ENCODE peak calls at places on chromosome 17, in six cellular contexts. H, Q, T, B, R and Z are unnamed samples.

GRCh38 chr17:73101031-73101430 is 8.5 kb upstream of the SLC39A11 start:
- DNase-seq in Q (no peak), B (no peak), T (no peak), R (no peak), H (no peak), Z (no peak)

GRCh38 chr17:81734405-81735055 is 22.4 kb downstream of the SLC25A10 start:
- DNase-seq in Q (no peak), T (no peak), B (no peak), R (peak; percentile 66), H (no peak), Z (no peak)

GRCh38 chr17:58210922-58211321 is 8.1 kb downstream of the MKS1 start:
- DNase-seq in B (no peak), Q (no peak), R (no peak), T (peak; percentile 63), H (no peak), Z (no peak)

GRCh38 chr17:65261682-65262636 is 124.8 kb downstream of the RGS9 start:
- DNase-seq in Q (peak; percentile 39), B (no peak), T (no peak), R (no peak), H (no peak), Z (no peak)

GRCh38 chr17:82232876-82233785 is 4.3 kb downstream of the SLC16A3 start:
- DNase-seq in T (no peak), Q (no peak), B (no peak), H (no peak), R (no peak), Z (no peak)

GRCh38 chr17:33753452-33753851 is 460.4 kb upstream of the ASIC2 start:
- DNase-seq in B (no peak), Q (no peak), H (no peak), R (no peak), T (peak; percentile 20), Z (no peak)

GRCh38 chr17:70604854-70605253 is 435.5 kb downstream of the KCNJ2 start:
- DNase-seq in T (no peak), H (no peak), Q (no peak), B (no peak), R (peak; percentile 31), Z (no peak)

GRCh38 chr17:39145143-39145542 is 6.3 kb downstream of the PLXDC1 start:
- DNase-seq in Q (no peak), H (no peak), R (no peak), T (no peak), B (no peak), Z (no peak)

GRCh38 chr17:57579245-57579644 is 165.9 kb downstream of the CCDC182 start:
- DNase-seq in B (no peak), H (no peak), R (no peak), T (no peak), Q (no peak), Z (no peak)

GRCh38 chr17:34437188-34437587 is 74.2 kb upstream of the CCL1 start:
- DNase-seq in H (no peak), R (no peak), B (no peak), Q (no peak), T (no peak), Z (no peak)

GRCh38 chr17:80187493-80187892 is 17.7 kb downstream of the CARD14 start:
- DNase-seq in Q (peak; percentile 42), T (no peak), R (no peak), B (no peak), H (peak; percentile 51), Z (peak; percentile 61)

GRCh38 chr17:11418367-11418766 is 177.4 kb downstream of the SHISA6 start:
- DNase-seq in Q (no peak), B (no peak), T (no peak), R (no peak), H (no peak), Z (no peak)

GRCh38 chr17:63528183-63528582 is 5.0 kb downstream of the KCNH6 start:
- DNase-seq in Q (no peak), H (no peak), B (no peak), T (no peak), R (peak; percentile 51), Z (no peak)

GRCh38 chr17:48596735-48597491 is 3.3 kb upstream of the HOXB5 start:
- DNase-seq in B (no peak), R (peak; percentile 84), T (peak; percentile 71), Q (no peak), H (no peak), Z (no peak)

GRCh38 chr17:57400648-57401047 is 144.3 kb downstream of the MSI2 start:
- DNase-seq in B (no peak), T (peak; percentile 73), Q (peak; percentile 19), R (no peak), H (no peak), Z (no peak)

GRCh38 chr17:58032691-58033415 is 25.8 kb upstream of the SRSF1 start:
- DNase-seq in T (no peak), B (no peak), R (no peak), Q (no peak), H (no peak), Z (no peak)

GRCh38 chr17:77382356-77382911 is 241.7 kb downstream of the SEC14L1 start:
- DNase-seq in R (peak; percentile 52), H (no peak), T (no peak), Q (peak; percentile 27), B (no peak), Z (no peak)

GRCh38 chr17:79809530-79810137 is 12.8 kb upstream of the CBX8 start:
- DNase-seq in H (no peak), Q (no peak), T (peak; percentile 68), R (peak; percentile 80), B (no peak), Z (no peak)

GRCh38 chr17:79026345-79027273 is 2.6 kb downstream of the C1QTNF1 start:
- DNase-seq in T (peak; percentile 71), R (peak; percentile 92), H (peak; percentile 86), B (no peak), Q (peak; percentile 60), Z (peak; percentile 90)

GRCh38 chr17:17741346-17742023 is 60.2 kb downstream of the RAI1 start:
- DNase-seq in T (peak; percentile 86), R (no peak), H (no peak), Q (no peak), B (peak; percentile 87), Z (no peak)

GRCh38 chr17:57174591-57174990 is 81.7 kb upstream of the MSI2 start:
- DNase-seq in R (no peak), T (no peak), Q (no peak), H (no peak), B (no peak), Z (no peak)

GRCh38 chr17:34703533-34703932 is 124.2 kb downstream of the TMEM132E start:
- DNase-seq in R (peak; percentile 82), B (no peak), H (no peak), T (peak; percentile 86), Q (peak; percentile 40), Z (peak; percentile 50)

GRCh38 chr17:66491213-66491612 is 188.8 kb downstream of the PRKCA start:
- DNase-seq in T (no peak), Q (no peak), H (no peak), B (no peak), R (no peak), Z (no peak)

GRCh38 chr17:42778570-42778969 is 1.8 kb upstream of the WNK4 start:
- DNase-seq in Q (no peak), H (no peak), B (no peak), R (no peak), T (no peak), Z (no peak)

GRCh38 chr17:4204190-4204589 is 59.6 kb downstream of the ANKFY1 start:
- DNase-seq in Q (no peak), T (no peak), B (no peak), R (no peak), H (no peak), Z (no peak)

GRCh38 chr17:28956861-28957260 is 5.5 kb upstream of the PHF12 start:
- DNase-seq in B (no peak), T (no peak), R (no peak), H (no peak), Q (no peak), Z (no peak)

GRCh38 chr17:13596241-13596941 is 5.3 kb downstream of the HS3ST3A1 start:
- DNase-seq in Q (no peak), H (no peak), T (no peak), R (no peak), B (no peak), Z (no peak)

GRCh38 chr17:28727727-28728363 is 743 bp upstream of the NEK8 start:
- DNase-seq in H (peak; percentile 78), R (peak; percentile 91), B (no peak), T (peak; percentile 95), Q (peak; percentile 98), Z (peak; percentile 71)

GRCh38 chr17:62648247-62648953 is 20.9 kb downstream of the MRC2 start:
- DNase-seq in H (no peak), T (peak; percentile 44), R (no peak), B (no peak), Q (no peak), Z (no peak)

GRCh38 chr17:63975541-63976092 is 2.9 kb upstream of the SCN4A start:
- DNase-seq in B (no peak), R (no peak), Q (no peak), H (no peak), T (no peak), Z (no peak)

GRCh38 chr17:4407216-4407615 is 26.5 kb upstream of the SPNS3 start:
- DNase-seq in T (peak; percentile 97), B (no peak), Q (peak; percentile 75), H (no peak), R (no peak), Z (no peak)

GRCh38 chr17:78170692-78171590 is 2.6 kb downstream of the SYNGR2 start:
- DNase-seq in H (no peak), Q (no peak), R (no peak), T (peak; percentile 58), B (no peak), Z (no peak)

GRCh38 chr17:40330850-40331470 is 22.0 kb downstream of the RARA start:
- DNase-seq in T (no peak), R (no peak), H (no peak), Q (no peak), B (no peak), Z (no peak)

GRCh38 chr17:82590216-82590615 is 58.0 kb downstream of the WDR45B start:
- DNase-seq in R (no peak), H (no peak), B (no peak), Q (no peak), T (no peak), Z (no peak)

GRCh38 chr17:7079581-7080444 is at the start of gene CLEC10A:
- DNase-seq in Q (no peak), T (no peak), H (no peak), R (no peak), B (no peak), Z (no peak)

GRCh38 chr17:17367931-17368330 is 64.8 kb downstream of the NT5M start:
- DNase-seq in B (no peak), R (no peak), T (no peak), H (no peak), Q (no peak), Z (no peak)

GRCh38 chr17:64071111-64071510 is 50.7 kb upstream of the ICAM2 start:
- DNase-seq in Q (no peak), B (no peak), H (no peak), R (no peak), T (no peak), Z (no peak)

GRCh38 chr17:42112552-42113176 is at the start of gene DHX58:
- DNase-seq in H (peak; percentile 54), R (no peak), Q (peak; percentile 87), B (peak; percentile 56), T (no peak), Z (peak; percentile 88)